ENCODE peak calls at places on chromosomes 3 and 15, in eight cellular contexts. O is RPMI8226, Z is NCI-H460, N is mucosa of gallbladder, L is A172, H is esophagus muscularis mucosa, X is fibroblast of mammary gland, K is neural crest cell. G is an unnamed sample.

GRCh38 chr3:85007195-85008094 is 48.7 kb downstream of the CADM2 start:
- DNase-seq in O (no peak), Z (peak), N (no peak), L (no peak), H (no peak), X (no peak), K (no peak), G (no peak)

GRCh38 chr3:181824961-181825360 is 113.2 kb downstream of the SOX2 start:
- DNase-seq in O (no peak), Z (no peak), N (no peak), L (no peak), H (no peak), X (no peak), K (no peak), G (no peak)

GRCh38 chr15:73799466-73799865 is 46.3 kb upstream of the INSYN1 start:
- DNase-seq in O (no peak), Z (no peak), N (no peak), L (peak), H (no peak), X (peak), K (no peak), G (peak)

GRCh38 chr15:34682673-34683072 is 72.1 kb downstream of the GJD2 start:
- DNase-seq in O (no peak), Z (no peak), N (no peak), L (no peak), H (no peak), X (peak), K (no peak), G (peak)

GRCh38 chr3:57910988-57911387 is 97.2 kb upstream of the FLNB start:
- DNase-seq in O (peak), Z (peak), N (no peak), L (peak), H (no peak), X (no peak), K (no peak), G (no peak)

GRCh38 chr3:30597131-30597768 is 9.2 kb upstream of the TGFBR2 start:
- DNase-seq in O (no peak), Z (peak), N (no peak), L (peak), H (no peak), X (peak), K (no peak), G (no peak)

GRCh38 chr3:58296269-58296668 is 9.8 kb upstream of the RPP14 start:
- DNase-seq in O (no peak), Z (no peak), N (no peak), L (no peak), H (no peak), X (no peak), K (no peak), G (no peak)

GRCh38 chr3:148642616-148643015 is 55.1 kb upstream of the AGTR1 start:
- DNase-seq in O (no peak), Z (no peak), N (no peak), L (peak), H (no peak), X (peak), K (no peak), G (no peak)

GRCh38 chr15:100192092-100192695 is 149.6 kb downstream of the ADAMTS17 start:
- DNase-seq in O (no peak), Z (no peak), N (no peak), L (no peak), H (no peak), X (no peak), K (no peak), G (peak)

GRCh38 chr3:148075829-148076716 is 621.6 kb upstream of the AGTR1 start:
- DNase-seq in O (peak), Z (peak), N (peak), L (peak), H (no peak), X (peak), K (no peak), G (peak)

GRCh38 chr3:123602325-123602724 is 17.5 kb upstream of the HACD2 start:
- DNase-seq in O (no peak), Z (peak), N (peak), L (peak), H (no peak), X (peak), K (no peak), G (no peak)